ENCODE peak calls at places on chromosomes 6 and 20, in four cellular contexts. I is choroid plexus epithelial cell; V is stimulated activated CD8-positive, alpha-beta memory T cell treated with anti-CD3 and anti-CD28 coated beads, Interleukin-2, amount 100 ng/mL, for 1 hour; Z is GM23338. U is an unnamed sample.

GRCh38 chr6:143673638-143674037 is 4.1 kb upstream of the PHACTR2 start:
- DNase-seq in V (no peak), I (peak), Z (peak), U (no peak)

GRCh38 chr20:60116128-60116909 is 158.1 kb downstream of the CDH26 start:
- DNase-seq in V (no peak), I (no peak), Z (no peak), U (no peak)

GRCh38 chr20:21240394-21240793 is 62.7 kb upstream of the XRN2 start:
- DNase-seq in I (no peak), Z (peak), V (no peak), U (no peak)

GRCh38 chr6:82114748-82115147 is 132.8 kb downstream of the IBTK start:
- DNase-seq in I (no peak), Z (no peak), V (no peak), U (no peak)

GRCh38 chr20:56628015-56628872 is 862 bp upstream of the TFAP2C start:
- DNase-seq in Z (peak), V (no peak), I (peak), U (no peak)

GRCh38 chr6:148364056-148364844 is 21.6 kb downstream of the SASH1 start:
- DNase-seq in V (no peak), Z (no peak), I (peak), U (no peak)

GRCh38 chr6:150607044-150607650 is 7.5 kb downstream of the PLEKHG1 start:
- DNase-seq in V (no peak), Z (no peak), I (no peak), U (no peak)

GRCh38 chr6:43575105-43575771 is 600 bp downstream of the XPO5 start:
- DNase-seq in V (no peak), Z (peak), I (peak), U (no peak)

GRCh38 chr20:38498909-38499308 is 26.3 kb downstream of the RALGAPB start:
- DNase-seq in V (no peak), Z (no peak), I (no peak), U (no peak)

GRCh38 chr6:119052292-119052889 is 26.1 kb downstream of the FAM184A start:
- DNase-seq in I (no peak), V (no peak), Z (no peak), U (no peak)

GRCh38 chr6:7051780-7052440 is 55.9 kb upstream of the RREB1 start:
- DNase-seq in Z (peak), V (peak), I (peak), U (peak)

GRCh38 chr20:23152308-23152892 is 66.3 kb upstream of the CD93 start:
- DNase-seq in I (peak), V (no peak), Z (no peak), U (peak)

GRCh38 chr20:51156041-51156795 is 133.3 kb upstream of the KCNG1 start:
- DNase-seq in Z (no peak), V (no peak), I (peak), U (no peak)

GRCh38 chr6:144897441-144897921 is 612.3 kb downstream of the UTRN start:
- DNase-seq in V (no peak), I (peak), Z (no peak), U (no peak)

GRCh38 chr6:75130784-75131183 is 75.1 kb downstream of the COL12A1 start:
- DNase-seq in I (peak), Z (peak), V (no peak), U (no peak)